ENCODE peak calls at places on chromosomes 11 and 22, in seven cellular contexts. I is upper lobe of right lung; O is GM23338; Y is CD4-positive, CD25-positive, alpha-beta regulatory T cell; Z is OCI-LY7; C is A673; B is transverse colon. R is an unnamed sample.

GRCh38 chr11:12529793-12530192 is 144.4 kb upstream of the TEAD1 start:
- DNase-seq in I (no peak), O (no peak), Y (no peak), Z (no peak), C (no peak), B (no peak), R (no peak)

GRCh38 chr11:84828616-84829015 is 798.5 kb downstream of the DLG2 start:
- DNase-seq in I (no peak), O (no peak), Y (no peak), Z (no peak), C (no peak), B (no peak), R (no peak)

GRCh38 chr22:44363214-44363979 is 50.6 kb upstream of the SHISAL1 start:
- DNase-seq in I (peak; percentile 89), O (no peak), Y (no peak), Z (no peak), C (no peak), B (peak; percentile 80), R (peak; percentile 39)

GRCh38 chr11:64001552-64002427 is 15.6 kb downstream of the OTUB1 start:
- DNase-seq in I (no peak), O (no peak), Y (no peak), Z (no peak), C (peak; percentile 72), B (no peak), R (no peak)

GRCh38 chr11:520428-521178 is 13.6 kb upstream of the RNH1 start:
- DNase-seq in I (peak; percentile 67), O (no peak), Y (no peak), Z (no peak), C (no peak), B (no peak), R (no peak)

GRCh38 chr22:21632931-21633330 is 371 bp downstream of the CCDC116 start:
- DNase-seq in I (no peak), O (no peak), Y (no peak), Z (no peak), C (no peak), B (no peak), R (no peak)

GRCh38 chr11:1644601-1645356 is 15.2 kb downstream of the KRTAP5-5 start:
- DNase-seq in I (no peak), O (no peak), Y (no peak), Z (no peak), C (no peak), B (no peak), R (no peak)

GRCh38 chr11:26231252-26231661 is 100.7 kb upstream of the ANO3 start:
- DNase-seq in I (no peak), O (no peak), Y (no peak), Z (no peak), C (no peak), B (no peak), R (no peak)

GRCh38 chr11:34960277-34960676 is 43.9 kb downstream of the PDHX start:
- DNase-seq in I (no peak), O (no peak), Y (no peak), Z (no peak), C (no peak), B (no peak), R (no peak)

GRCh38 chr11:36427876-36428275 is 82.2 kb downstream of the TRAF6 start:
- DNase-seq in I (no peak), O (no peak), Y (no peak), Z (no peak), C (no peak), B (no peak), R (no peak)

GRCh38 chr22:35528967-35529366 is 11.7 kb upstream of the RASD2 start:
- DNase-seq in I (no peak), O (no peak), Y (no peak), Z (no peak), C (no peak), B (no peak), R (no peak)

GRCh38 chr11:20397281-20397680 is 9.8 kb downstream of the PRMT3 start:
- DNase-seq in I (no peak), O (peak; percentile 71), Y (peak; percentile 75), Z (peak; percentile 40), C (peak; percentile 72), B (no peak), R (no peak)

GRCh38 chr11:6695377-6695776 is 12.2 kb upstream of the MRPL17 start:
- DNase-seq in I (no peak), O (no peak), Y (no peak), Z (no peak), C (peak; percentile 37), B (no peak), R (no peak)

GRCh38 chr22:50243704-50244419 is 961 bp downstream of the TUBGCP6 start:
- DNase-seq in I (no peak), O (no peak), Y (no peak), Z (no peak), C (no peak), B (no peak), R (no peak)

GRCh38 chr22:41301085-41302015 is at the start of gene ZC3H7B:
- DNase-seq in I (peak; percentile 91), O (peak; percentile 92), Y (peak; percentile 89), Z (peak; percentile 92), C (peak; percentile 90), B (peak; percentile 87), R (peak; percentile 80)

GRCh38 chr22:30204742-30205111 is 41.8 kb downstream of the LIF start:
- DNase-seq in I (no peak), O (no peak), Y (no peak), Z (no peak), C (peak; percentile 54), B (peak; percentile 36), R (peak; percentile 10)

GRCh38 chr11:122711831-122712378 is 56.4 kb downstream of the UBASH3B start:
- DNase-seq in I (no peak), O (no peak), Y (no peak), Z (peak; percentile 45), C (peak; percentile 88), B (no peak), R (no peak)

GRCh38 chr22:42399315-42400271 is 32.6 kb downstream of the NFAM1 start:
- DNase-seq in I (peak; percentile 71), O (peak; percentile 54), Y (no peak), Z (peak; percentile 35), C (peak; percentile 91), B (peak; percentile 40), R (no peak)

GRCh38 chr11:7515544-7515943 is 1.7 kb downstream of the PPFIBP2 start:
- DNase-seq in I (no peak), O (no peak), Y (no peak), Z (no peak), C (no peak), B (no peak), R (no peak)

GRCh38 chr22:32837803-32838202 is 36.3 kb downstream of the TIMP3 start:
- DNase-seq in I (no peak), O (no peak), Y (no peak), Z (no peak), C (no peak), B (no peak), R (no peak)
- H3K4me1 ChIP-seq in I (peaks cover 63% of the 10 kb centered on the region), O (no peaks in the 10 kb centered on the region), Y (no peaks in the 10 kb centered on the region), Z (no peaks in the 10 kb centered on the region), C (no peaks in the 10 kb centered on the region), B (peaks cover 15% of the 10 kb centered on the region), R (no peaks in the 10 kb centered on the region)

DNA sequence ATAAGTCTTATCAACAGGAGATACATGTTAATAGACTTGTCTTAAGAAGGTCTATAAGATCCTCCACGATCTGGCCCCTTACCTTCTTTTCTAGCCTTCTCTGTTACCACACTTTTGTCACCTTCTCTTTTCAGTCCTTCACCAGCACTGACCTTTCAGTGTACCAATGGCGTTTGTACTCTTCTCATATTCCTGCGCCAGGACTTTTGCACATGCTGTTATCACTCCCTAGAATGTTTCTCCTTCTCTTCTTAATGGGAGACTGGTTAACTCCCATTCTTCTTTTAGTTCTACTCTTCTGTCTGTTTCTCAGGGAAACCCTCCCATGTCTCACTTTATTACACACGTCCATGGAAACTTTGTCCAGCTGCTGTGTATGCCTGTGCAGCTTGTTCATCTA is 4.4 kb upstream of the EED start:
- DNase-seq in I (no peak), O (no peak), Y (no peak), Z (no peak), C (no peak), B (no peak), R (no peak)
- H3K4me3 ChIP-seq in I (no peak overlapping the region), O (no peak overlapping the region), Y (no peak overlapping the region), Z (no peak overlapping the region), C (no peak overlapping the region), B (no peak overlapping the region), R (no peak overlapping the region)

GRCh38 chr11:130177782-130178181 is 18.2 kb downstream of the ST14 start:
- DNase-seq in I (no peak), O (no peak), Y (no peak), Z (peak; percentile 29), C (no peak), B (no peak), R (no peak)
- H3K4me1 ChIP-seq in I (peaks cover 35% of the 10 kb centered on the region), O (no peaks in the 10 kb centered on the region), Y (no peaks in the 10 kb centered on the region), Z (peaks cover 86% of the 10 kb centered on the region), C (no peaks in the 10 kb centered on the region), B (peaks cover 61% of the 10 kb centered on the region), R (peaks cover 47% of the 10 kb centered on the region)

DNA sequence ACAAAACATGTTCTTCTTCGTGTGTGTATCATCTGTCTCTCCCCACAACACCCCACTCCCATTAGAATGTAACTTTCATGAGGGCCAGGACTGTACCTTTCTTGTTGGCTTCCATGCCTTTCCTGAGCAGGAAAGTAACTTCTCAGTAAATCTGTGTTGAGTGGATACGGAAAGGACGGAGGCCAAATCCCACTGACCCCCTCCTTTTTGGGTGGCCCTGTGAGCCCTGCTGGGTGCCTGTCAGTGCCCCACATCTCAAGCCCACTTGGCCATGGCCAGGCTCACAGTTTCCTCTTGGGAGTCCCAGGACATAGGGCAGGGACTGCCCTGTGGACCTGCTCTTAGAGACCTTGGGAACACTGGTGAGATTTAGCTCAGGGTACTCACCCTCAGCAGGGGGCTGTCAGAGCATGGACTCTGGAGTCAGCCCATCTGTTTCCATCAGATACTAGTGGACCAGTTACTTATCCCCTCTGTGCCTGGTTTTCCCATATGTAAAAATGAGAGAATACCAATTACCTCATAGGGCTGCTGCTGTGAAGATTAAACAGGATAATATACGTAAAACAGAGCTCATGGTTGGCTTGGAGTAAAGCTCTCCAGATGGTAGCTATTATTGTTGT is 1.1 kb upstream of the C11orf96 start:
- DNase-seq in I (no peak), O (no peak), Y (no peak), Z (no peak), C (peak; percentile 66), B (no peak), R (no peak)
- H3K4me3 ChIP-seq in I (peak overlapping the region; percentile 64), O (peak overlapping the region; percentile 64), Y (peak overlapping the region; percentile 2), Z (no peak overlapping the region), C (peak overlapping the region; percentile 60), B (peak overlapping the region; percentile 55), R (no peak overlapping the region)

DNA sequence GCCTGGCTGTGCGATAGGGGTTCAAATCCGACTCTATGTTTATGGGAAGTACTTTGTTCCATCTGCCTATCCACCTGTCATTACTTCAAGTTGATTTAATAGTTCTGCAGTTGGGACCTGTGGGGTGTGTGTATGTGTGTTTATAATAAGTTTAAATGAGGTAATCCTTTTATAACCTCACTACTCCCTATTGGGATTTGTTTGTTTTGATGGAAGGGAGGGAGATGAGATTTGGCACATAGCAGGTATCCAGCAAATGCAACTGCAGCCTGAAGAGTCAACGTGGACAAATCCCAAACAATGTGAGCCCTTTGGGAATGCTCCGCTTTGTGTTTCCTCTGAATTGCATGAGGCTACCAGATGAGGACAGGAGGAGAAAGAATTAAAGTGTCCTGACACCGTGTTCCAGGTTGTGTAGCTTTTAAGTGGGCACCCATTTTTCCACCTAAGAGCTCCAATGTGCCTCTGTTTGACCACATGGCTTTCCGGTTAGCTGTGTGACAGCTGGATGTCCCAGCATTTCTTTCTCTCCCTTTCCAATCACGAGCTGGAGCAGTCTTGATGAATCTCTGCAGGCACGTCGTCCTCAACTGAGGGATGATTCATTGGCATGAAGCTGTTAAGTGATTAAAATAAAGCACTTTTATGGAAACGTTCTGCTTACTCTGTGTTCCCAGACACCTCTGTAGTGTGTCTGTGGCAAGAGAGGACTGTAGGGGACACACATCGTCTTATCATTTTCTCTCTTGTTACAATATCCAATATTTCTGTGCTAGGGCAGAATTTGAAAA is 610.7 kb downstream of the NTM start:
- DNase-seq in I (no peak), O (no peak), Y (no peak), Z (no peak), C (peak; percentile 57), B (no peak), R (no peak)
- H3K4me1 ChIP-seq in I (no peaks in the 10 kb centered on the region), O (peaks cover 65% of the 10 kb centered on the region), Y (no peaks in the 10 kb centered on the region), Z (no peaks in the 10 kb centered on the region), C (peaks cover 69% of the 10 kb centered on the region), B (no peaks in the 10 kb centered on the region), R (no peaks in the 10 kb centered on the region)

R was measured in pancreas.